ENCODE peak calls at places on chromosomes 12 and 14, in five cellular contexts. One of them, this sample, is unnamed.

GRCh38 chr14:64550539-64551333 is 975 bp downstream of the PPP1R36 start:
- DNase-seq in fibroblast of mammary gland: no peak
- DNase-seq in choroid plexus epithelial cell: no peak
- DNase-seq in sigmoid colon: no peak
- DNase-seq in astrocyte of the cerebellum: no peak
- DNase-seq in this sample: no peak

GRCh38 chr14:51096870-51097269 is 2.0 kb upstream of the TRIM9 start:
- DNase-seq in astrocyte of the cerebellum: no peak
- DNase-seq in fibroblast of mammary gland: no peak
- DNase-seq in sigmoid colon: no peak
- DNase-seq in choroid plexus epithelial cell: no peak
- DNase-seq in this sample: no peak

GRCh38 chr14:100433428-100433814 is 110.3 kb downstream of the SLC25A47 start:
- DNase-seq in sigmoid colon: no peak
- DNase-seq in fibroblast of mammary gland: no peak
- DNase-seq in astrocyte of the cerebellum: no peak
- DNase-seq in choroid plexus epithelial cell: no peak
- DNase-seq in this sample: no peak

GRCh38 chr12:31578632-31579031 is 12.3 kb downstream of the DENND5B start:
- DNase-seq in sigmoid colon: no peak
- DNase-seq in fibroblast of mammary gland: no peak
- DNase-seq in astrocyte of the cerebellum: no peak
- DNase-seq in choroid plexus epithelial cell: no peak
- DNase-seq in this sample: peak

GRCh38 chr12:5827591-5827990 is 117.5 kb downstream of the ANO2 start:
- DNase-seq in sigmoid colon: no peak
- DNase-seq in choroid plexus epithelial cell: no peak
- DNase-seq in fibroblast of mammary gland: no peak
- DNase-seq in astrocyte of the cerebellum: no peak
- DNase-seq in this sample: no peak

GRCh38 chr12:70367268-70368141 is 1.4 kb downstream of the KCNMB4 start:
- DNase-seq in choroid plexus epithelial cell: peak
- DNase-seq in sigmoid colon: no peak
- DNase-seq in fibroblast of mammary gland: no peak
- DNase-seq in astrocyte of the cerebellum: no peak
- DNase-seq in this sample: peak

GRCh38 chr14:54446201-54446693 is 5.1 kb upstream of the CNIH1 start:
- DNase-seq in sigmoid colon: no peak
- DNase-seq in choroid plexus epithelial cell: peak
- DNase-seq in astrocyte of the cerebellum: no peak
- DNase-seq in fibroblast of mammary gland: peak
- DNase-seq in this sample: peak

GRCh38 chr14:31947076-31947475 is 130.0 kb upstream of the ARHGAP5 start:
- DNase-seq in choroid plexus epithelial cell: no peak
- DNase-seq in fibroblast of mammary gland: no peak
- DNase-seq in sigmoid colon: no peak
- DNase-seq in astrocyte of the cerebellum: no peak
- DNase-seq in this sample: no peak

GRCh38 chr14:53273671-53274072 is 120.5 kb upstream of the DDHD1 start:
- DNase-seq in choroid plexus epithelial cell: peak
- DNase-seq in fibroblast of mammary gland: peak
- DNase-seq in astrocyte of the cerebellum: no peak
- DNase-seq in sigmoid colon: no peak
- DNase-seq in this sample: peak

GRCh38 chr12:7006639-7007038 is 11.6 kb downstream of the LPCAT3 start:
- DNase-seq in fibroblast of mammary gland: no peak
- DNase-seq in astrocyte of the cerebellum: no peak
- DNase-seq in sigmoid colon: no peak
- DNase-seq in choroid plexus epithelial cell: no peak
- DNase-seq in this sample: no peak

GRCh38 chr14:53529519-53529918 is 376.4 kb upstream of the DDHD1 start:
- DNase-seq in sigmoid colon: no peak
- DNase-seq in fibroblast of mammary gland: peak
- DNase-seq in choroid plexus epithelial cell: no peak
- DNase-seq in astrocyte of the cerebellum: no peak
- DNase-seq in this sample: no peak

GRCh38 chr14:23704890-23705289 is 68.7 kb downstream of the DHRS2 start:
- DNase-seq in choroid plexus epithelial cell: peak
- DNase-seq in fibroblast of mammary gland: peak
- DNase-seq in sigmoid colon: no peak
- DNase-seq in astrocyte of the cerebellum: no peak
- DNase-seq in this sample: no peak

GRCh38 chr12:104132351-104132956 is 5.6 kb downstream of the NFYB start:
- DNase-seq in astrocyte of the cerebellum: no peak
- DNase-seq in sigmoid colon: no peak
- DNase-seq in fibroblast of mammary gland: no peak
- DNase-seq in choroid plexus epithelial cell: no peak
- DNase-seq in this sample: no peak

GRCh38 chr12:40375076-40375475 is 150.3 kb downstream of the LRRK2 start:
- DNase-seq in choroid plexus epithelial cell: peak
- DNase-seq in sigmoid colon: no peak
- DNase-seq in astrocyte of the cerebellum: no peak
- DNase-seq in fibroblast of mammary gland: peak
- DNase-seq in this sample: peak

GRCh38 chr14:73743431-73743931 is 29.3 kb upstream of the PNMA1 start:
- DNase-seq in choroid plexus epithelial cell: no peak
- DNase-seq in fibroblast of mammary gland: no peak
- DNase-seq in sigmoid colon: peak
- DNase-seq in astrocyte of the cerebellum: no peak
- DNase-seq in this sample: no peak

GRCh38 chr12:51507188-51507587 is 82.6 kb downstream of the SLC4A8 start:
- DNase-seq in fibroblast of mammary gland: no peak
- DNase-seq in choroid plexus epithelial cell: no peak
- DNase-seq in sigmoid colon: no peak
- DNase-seq in astrocyte of the cerebellum: no peak
- DNase-seq in this sample: no peak

GRCh38 chr12:51801027-51801426 is 47.5 kb downstream of the FIGNL2 start:
- DNase-seq in astrocyte of the cerebellum: no peak
- DNase-seq in sigmoid colon: no peak
- DNase-seq in choroid plexus epithelial cell: no peak
- DNase-seq in fibroblast of mammary gland: no peak
- DNase-seq in this sample: no peak

GRCh38 chr14:77598366-77599050 is 17.9 kb downstream of the SPTLC2 start:
- DNase-seq in astrocyte of the cerebellum: no peak
- DNase-seq in fibroblast of mammary gland: no peak
- DNase-seq in sigmoid colon: no peak
- DNase-seq in choroid plexus epithelial cell: peak
- DNase-seq in this sample: no peak

GRCh38 chr12:124289634-124290600 is 5.0 kb upstream of the RFLNA start:
- DNase-seq in choroid plexus epithelial cell: peak
- DNase-seq in sigmoid colon: peak
- DNase-seq in fibroblast of mammary gland: peak
- DNase-seq in astrocyte of the cerebellum: no peak
- DNase-seq in this sample: no peak

GRCh38 chr12:131946757-131947156 is 3.0 kb upstream of the EP400 start:
- DNase-seq in sigmoid colon: peak
- DNase-seq in fibroblast of mammary gland: no peak
- DNase-seq in choroid plexus epithelial cell: no peak
- DNase-seq in astrocyte of the cerebellum: no peak
- DNase-seq in this sample: no peak

GRCh38 chr12:16331998-16332397 is 15.4 kb upstream of the MGST1 start:
- DNase-seq in fibroblast of mammary gland: no peak
- DNase-seq in sigmoid colon: no peak
- DNase-seq in astrocyte of the cerebellum: no peak
- DNase-seq in choroid plexus epithelial cell: no peak
- DNase-seq in this sample: no peak

GRCh38 chr12:28486521-28486920 is 296.3 kb downstream of the CCDC91 start:
- DNase-seq in astrocyte of the cerebellum: no peak
- DNase-seq in sigmoid colon: no peak
- DNase-seq in fibroblast of mammary gland: peak
- DNase-seq in choroid plexus epithelial cell: no peak
- DNase-seq in this sample: no peak

GRCh38 chr12:6647083-6647604 is at the start of gene ACRBP:
- DNase-seq in astrocyte of the cerebellum: peak
- DNase-seq in fibroblast of mammary gland: peak
- DNase-seq in choroid plexus epithelial cell: peak
- DNase-seq in sigmoid colon: peak
- DNase-seq in this sample: peak

GRCh38 chr12:67681145-67681778 is 32.7 kb downstream of the DYRK2 start:
- DNase-seq in sigmoid colon: no peak
- DNase-seq in fibroblast of mammary gland: peak
- DNase-seq in astrocyte of the cerebellum: peak
- DNase-seq in choroid plexus epithelial cell: peak
- DNase-seq in this sample: peak

GRCh38 chr14:91372680-91373495 is 44.7 kb downstream of the CCDC88C start:
- DNase-seq in choroid plexus epithelial cell: no peak
- DNase-seq in sigmoid colon: no peak
- DNase-seq in astrocyte of the cerebellum: no peak
- DNase-seq in fibroblast of mammary gland: no peak
- DNase-seq in this sample: no peak

GRCh38 chr14:54251356-54251755 is 145.5 kb upstream of the CDKN3 start:
- DNase-seq in sigmoid colon: no peak
- DNase-seq in astrocyte of the cerebellum: no peak
- DNase-seq in choroid plexus epithelial cell: no peak
- DNase-seq in fibroblast of mammary gland: peak
- DNase-seq in this sample: no peak

GRCh38 chr12:59010948-59011347 is 90.6 kb upstream of the LRIG3 start:
- DNase-seq in fibroblast of mammary gland: no peak
- DNase-seq in astrocyte of the cerebellum: no peak
- DNase-seq in choroid plexus epithelial cell: no peak
- DNase-seq in sigmoid colon: no peak
- DNase-seq in this sample: no peak

DNA sequence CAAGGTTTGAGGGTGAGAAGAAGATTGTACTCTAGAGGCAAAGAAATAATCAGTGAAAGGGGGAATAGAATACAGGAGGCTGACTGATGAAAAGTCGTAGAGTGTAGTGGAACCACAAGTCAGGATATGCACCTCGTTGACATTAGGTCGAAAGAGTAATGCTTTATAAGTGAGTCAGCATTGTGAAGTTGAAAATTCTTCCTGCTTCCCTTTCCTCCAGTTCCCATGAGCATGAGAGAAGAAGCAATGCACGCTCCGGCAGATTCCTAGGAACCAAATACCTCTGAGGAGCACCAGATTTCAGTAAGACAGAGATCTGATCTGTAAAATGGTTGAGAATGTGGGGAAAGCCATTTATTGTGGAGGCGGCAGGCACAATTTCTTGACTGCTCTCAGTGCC is 16.5 kb downstream of the CCER1 start:
- DNase-seq in fibroblast of mammary gland: peak
- DNase-seq in choroid plexus epithelial cell: peak
- DNase-seq in astrocyte of the cerebellum: no peak
- DNase-seq in sigmoid colon: no peak
- DNase-seq in this sample: peak
- H3K4me3 ChIP-seq in fibroblast of mammary gland: no peak
- H3K4me3 ChIP-seq in choroid plexus epithelial cell: no peak
- H3K4me3 ChIP-seq in astrocyte of the cerebellum: no peak
- H3K4me3 ChIP-seq in sigmoid colon: no peak
- H3K4me3 ChIP-seq in this sample: no peak

GRCh38 chr12:49296034-49296835 is 1.3 kb downstream of the PRPH start:
- DNase-seq in astrocyte of the cerebellum: no peak
- DNase-seq in fibroblast of mammary gland: no peak
- DNase-seq in choroid plexus epithelial cell: no peak
- DNase-seq in sigmoid colon: peak
- DNase-seq in this sample: no peak

GRCh38 chr12:49296836-49297694 is 2.1 kb downstream of the PRPH start:
- DNase-seq in choroid plexus epithelial cell: no peak
- DNase-seq in astrocyte of the cerebellum: no peak
- DNase-seq in sigmoid colon: peak
- DNase-seq in fibroblast of mammary gland: no peak
- DNase-seq in this sample: no peak

GRCh38 chr12:49294804-49295086 is 202 bp upstream of the PRPH start:
- DNase-seq in sigmoid colon: no peak
- DNase-seq in choroid plexus epithelial cell: no peak
- DNase-seq in fibroblast of mammary gland: no peak
- DNase-seq in astrocyte of the cerebellum: no peak
- DNase-seq in this sample: no peak

GRCh38 chr12:49294086-49294803 is 702 bp upstream of the PRPH start:
- DNase-seq in choroid plexus epithelial cell: no peak
- DNase-seq in astrocyte of the cerebellum: no peak
- DNase-seq in sigmoid colon: peak
- DNase-seq in fibroblast of mammary gland: no peak
- DNase-seq in this sample: no peak

DNA sequence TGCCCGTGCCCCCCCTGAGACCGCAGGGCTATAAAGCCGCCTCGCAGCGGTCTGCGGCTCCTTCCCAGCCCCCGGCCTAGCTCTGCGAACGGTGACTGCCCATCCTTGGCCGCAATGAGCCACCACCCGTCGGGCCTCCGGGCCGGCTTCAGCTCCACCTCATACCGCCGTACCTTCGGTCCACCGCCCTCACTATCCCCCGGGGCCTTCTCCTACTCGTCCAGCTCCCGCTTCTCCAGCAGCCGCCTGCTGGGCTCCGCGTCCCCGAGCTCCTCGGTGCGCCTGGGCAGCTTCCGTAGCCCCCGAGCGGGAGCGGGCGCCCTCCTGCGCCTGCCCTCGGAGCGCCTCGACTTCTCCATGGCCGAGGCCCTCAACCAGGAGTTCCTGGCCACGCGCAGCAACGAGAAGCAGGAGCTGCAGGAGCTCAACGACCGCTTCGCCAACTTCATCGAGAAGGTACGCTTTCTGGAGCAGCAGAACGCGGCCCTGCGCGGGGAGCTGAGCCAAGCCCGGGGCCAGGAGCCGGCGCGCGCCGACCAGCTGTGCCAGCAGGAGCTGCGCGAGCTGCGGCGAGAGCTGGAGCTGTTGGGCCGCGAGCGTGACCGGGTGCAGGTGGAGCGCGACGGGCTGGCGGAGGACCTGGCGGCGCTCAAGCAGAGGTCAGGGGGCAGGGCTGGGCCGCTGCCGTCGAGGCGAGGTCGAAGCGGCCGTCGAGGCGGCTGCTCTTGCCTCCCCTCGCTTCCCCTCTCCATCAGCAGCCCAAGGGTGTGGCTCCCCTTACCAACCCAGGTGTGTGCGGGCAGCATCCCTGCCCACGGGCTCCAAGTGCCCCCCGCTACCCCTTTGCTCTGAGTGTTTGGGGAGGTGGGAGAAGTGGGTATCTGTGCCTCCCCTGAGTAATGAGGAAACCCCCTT is at the start of gene PRPH:
- DNase-seq in sigmoid colon: peak
- DNase-seq in astrocyte of the cerebellum: no peak
- DNase-seq in choroid plexus epithelial cell: no peak
- DNase-seq in fibroblast of mammary gland: no peak
- DNase-seq in this sample: no peak
- TF ChIP-seq CTCF in sigmoid colon: no peak
- TF ChIP-seq CTCF in astrocyte of the cerebellum: no peak
- TF ChIP-seq CTCF in choroid plexus epithelial cell: no peak
- TF ChIP-seq CTCF in fibroblast of mammary gland: no peak
- TF ChIP-seq CTCF in this sample: no peak

DNA sequence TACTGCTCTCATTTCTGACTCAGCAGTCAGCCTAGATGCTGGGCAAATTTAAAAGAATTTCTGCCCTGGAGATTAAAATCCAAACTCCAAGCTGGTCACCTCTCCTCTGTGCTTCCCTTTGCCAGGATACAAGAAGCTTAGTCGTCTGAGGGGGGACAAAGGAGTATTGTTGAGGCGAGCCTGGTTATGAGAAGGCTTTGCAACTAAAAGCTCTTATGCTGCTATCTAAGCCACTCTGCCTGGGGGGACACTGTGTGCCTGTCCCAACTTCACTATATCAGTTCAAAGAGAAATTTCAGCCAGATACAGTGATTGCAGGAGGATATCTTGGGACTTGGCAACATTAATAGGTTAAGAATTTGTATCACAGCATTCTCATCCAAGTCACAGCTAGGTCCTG is 10.8 kb upstream of the PLEKHH1 start:
- DNase-seq in sigmoid colon: peak
- DNase-seq in choroid plexus epithelial cell: no peak
- DNase-seq in astrocyte of the cerebellum: no peak
- DNase-seq in fibroblast of mammary gland: no peak
- DNase-seq in this sample: no peak
- H3K4me3 ChIP-seq in sigmoid colon: no peak
- H3K4me3 ChIP-seq in choroid plexus epithelial cell: no peak
- H3K4me3 ChIP-seq in astrocyte of the cerebellum: no peak
- H3K4me3 ChIP-seq in fibroblast of mammary gland: no peak
- H3K4me3 ChIP-seq in this sample: no peak

GRCh38 chr12:65962921-65963883 is 138.9 kb downstream of the HMGA2 start:
- DNase-seq in fibroblast of mammary gland: no peak
- DNase-seq in astrocyte of the cerebellum: peak
- DNase-seq in choroid plexus epithelial cell: no peak
- DNase-seq in sigmoid colon: no peak
- DNase-seq in this sample: no peak
- TF ChIP-seq CTCF in fibroblast of mammary gland: peak
- TF ChIP-seq CTCF in astrocyte of the cerebellum: no peak
- TF ChIP-seq CTCF in choroid plexus epithelial cell: peak
- TF ChIP-seq CTCF in sigmoid colon: no peak
- TF ChIP-seq CTCF in this sample: no peak